ENCODE peak calls at places on chromosome 17, in nine cellular contexts. L is fibroblast of lung, U is natural killer cell, T is astrocyte of the spinal cord, M is testis, Q is dorsolateral prefrontal cortex, I is AG04450, S is OCI-LY7, G is kidney epithelial cell. Z is an unnamed sample.

GRCh38 chr17:46141645-46142044 is 51.6 kb downstream of the KANSL1 start:
- DNase-seq in Q (no peak), G (no peak), U (no peak), L (no peak), T (no peak), M (no peak), I (no peak), S (no peak), Z (no peak)

GRCh38 chr17:16250635-16251034 is 33.6 kb downstream of the PIGL start:
- DNase-seq in I (no peak), U (no peak), M (no peak), L (peak), G (no peak), S (no peak), T (peak), Q (no peak), Z (no peak)

GRCh38 chr17:32912218-32912897 is 15.6 kb upstream of the TMEM98 start:
- DNase-seq in S (no peak), I (peak), G (peak), L (peak), M (peak), Q (no peak), T (peak), U (no peak), Z (no peak)

GRCh38 chr17:18946536-18946935 is 5.4 kb upstream of the SLC5A10 start:
- DNase-seq in I (no peak), M (no peak), S (no peak), L (peak), Q (no peak), U (no peak), G (no peak), T (no peak), Z (no peak)

GRCh38 chr17:2954898-2955445 is 108.4 kb downstream of the OR1D5 start:
- DNase-seq in L (peak), G (peak), I (peak), M (no peak), S (peak), U (peak), Q (no peak), T (peak), Z (no peak)

GRCh38 chr17:65230040-65230439 is 92.9 kb downstream of the RGS9 start:
- DNase-seq in S (peak), I (no peak), L (no peak), G (no peak), T (no peak), M (no peak), Q (no peak), U (no peak), Z (no peak)

GRCh38 chr17:12320286-12320685 is 299.6 kb downstream of the MAP2K4 start:
- DNase-seq in S (no peak), U (no peak), T (peak), Q (no peak), L (no peak), G (no peak), M (no peak), I (peak), Z (no peak)

GRCh38 chr17:41307647-41308046 is 1.5 kb downstream of the KRTAP16-1 start:
- DNase-seq in S (no peak), L (peak), I (no peak), U (no peak), G (peak), Q (no peak), M (no peak), T (peak), Z (no peak)

GRCh38 chr17:47905221-47905733 is 9.2 kb downstream of the SP2 start:
- DNase-seq in S (no peak), T (peak), L (peak), M (peak), I (peak), Q (peak), U (no peak), G (no peak), Z (no peak)

GRCh38 chr17:80354381-80354780 is 60.6 kb upstream of the ENDOV start:
- DNase-seq in I (no peak), L (no peak), S (no peak), U (no peak), G (no peak), M (no peak), Q (no peak), T (no peak), Z (no peak)

GRCh38 chr17:17671369-17672119 is 9.7 kb upstream of the RAI1 start:
- DNase-seq in Q (no peak), L (peak), U (no peak), I (no peak), T (no peak), S (no peak), M (no peak), G (no peak), Z (no peak)

GRCh38 chr17:80501739-80502577 is 25.6 kb upstream of the NPTX1 start:
- DNase-seq in T (peak), Q (no peak), L (peak), I (no peak), U (no peak), M (no peak), S (no peak), G (peak), Z (no peak)

GRCh38 chr17:76152580-76152979 is 11.5 kb upstream of the FOXJ1 start:
- DNase-seq in Q (no peak), G (no peak), U (no peak), L (no peak), M (no peak), S (no peak), I (no peak), T (no peak), Z (no peak)
- TF ChIP-seq CTCF in Q (no peak), G (no peak), U (no peak), L (no peak), M (no peak), S (no peak), I (no peak), T (no peak), Z (no peak)

DNA sequence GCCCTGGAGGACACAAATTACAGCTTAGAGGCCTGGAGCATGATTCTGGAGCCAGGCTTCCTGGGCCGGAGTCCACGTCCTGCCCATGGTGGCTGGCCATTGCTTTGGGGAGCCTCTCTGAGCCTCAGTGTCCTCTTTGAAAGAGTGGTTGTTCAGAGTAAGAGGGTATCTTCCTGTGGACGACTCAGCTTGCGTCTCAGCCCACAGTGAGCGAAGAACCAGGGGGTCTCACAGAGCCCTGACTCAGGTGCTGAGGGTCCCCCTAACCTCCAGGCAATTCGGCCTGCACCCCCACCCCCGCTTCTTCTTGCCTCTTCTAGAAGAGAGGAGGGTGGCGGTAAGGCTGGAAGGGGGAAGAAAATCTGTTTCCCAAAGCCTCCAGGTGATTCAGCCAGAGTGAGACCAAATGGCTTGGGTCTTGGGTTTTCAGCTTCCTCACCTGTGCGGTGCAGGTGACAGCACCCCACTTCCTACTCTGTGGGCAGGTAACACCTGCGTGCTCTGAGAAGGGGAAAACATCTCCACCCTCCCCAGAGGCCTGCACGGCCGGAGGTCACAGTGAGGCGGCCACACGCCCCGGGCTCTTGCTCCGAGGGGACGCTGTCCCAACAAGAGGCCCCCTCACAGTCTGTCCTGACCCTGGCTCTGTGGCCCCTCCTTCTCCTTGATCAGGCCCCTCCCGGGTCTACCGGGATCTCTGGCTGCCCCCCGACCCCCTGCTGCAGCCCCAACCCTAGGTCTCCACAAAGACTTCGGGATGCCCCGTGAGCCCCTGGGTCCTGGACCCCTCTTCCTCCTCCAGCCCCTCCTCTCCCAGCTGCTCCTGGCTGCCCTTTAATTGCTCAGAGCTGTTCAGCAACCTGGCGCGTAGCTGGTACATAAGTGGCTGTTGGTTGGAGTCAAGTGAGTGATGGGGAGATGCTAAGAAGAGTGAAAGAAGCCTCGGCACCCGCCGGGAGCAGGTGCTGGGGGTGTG is 119.2 kb downstream of the METRNL start:
- DNase-seq in L (no peak), U (peak), I (no peak), Q (no peak), S (peak), M (peak), G (no peak), T (no peak), Z (no peak)
- TF ChIP-seq CTCF in L (no peak), U (no peak), I (no peak), Q (no peak), S (no peak), M (no peak), G (no peak), T (no peak), Z (no peak)

GRCh38 chr17:56629450-56630187 is 36.1 kb downstream of the NOG start:
- DNase-seq in Q (no peak), T (peak), L (peak), I (peak), G (no peak), S (no peak), M (no peak), U (no peak), Z (no peak)
- TF ChIP-seq CTCF in Q (no peak), T (peak), L (peak), I (peak), G (peak), S (peak), M (no peak), U (no peak), Z (no peak)

DNA sequence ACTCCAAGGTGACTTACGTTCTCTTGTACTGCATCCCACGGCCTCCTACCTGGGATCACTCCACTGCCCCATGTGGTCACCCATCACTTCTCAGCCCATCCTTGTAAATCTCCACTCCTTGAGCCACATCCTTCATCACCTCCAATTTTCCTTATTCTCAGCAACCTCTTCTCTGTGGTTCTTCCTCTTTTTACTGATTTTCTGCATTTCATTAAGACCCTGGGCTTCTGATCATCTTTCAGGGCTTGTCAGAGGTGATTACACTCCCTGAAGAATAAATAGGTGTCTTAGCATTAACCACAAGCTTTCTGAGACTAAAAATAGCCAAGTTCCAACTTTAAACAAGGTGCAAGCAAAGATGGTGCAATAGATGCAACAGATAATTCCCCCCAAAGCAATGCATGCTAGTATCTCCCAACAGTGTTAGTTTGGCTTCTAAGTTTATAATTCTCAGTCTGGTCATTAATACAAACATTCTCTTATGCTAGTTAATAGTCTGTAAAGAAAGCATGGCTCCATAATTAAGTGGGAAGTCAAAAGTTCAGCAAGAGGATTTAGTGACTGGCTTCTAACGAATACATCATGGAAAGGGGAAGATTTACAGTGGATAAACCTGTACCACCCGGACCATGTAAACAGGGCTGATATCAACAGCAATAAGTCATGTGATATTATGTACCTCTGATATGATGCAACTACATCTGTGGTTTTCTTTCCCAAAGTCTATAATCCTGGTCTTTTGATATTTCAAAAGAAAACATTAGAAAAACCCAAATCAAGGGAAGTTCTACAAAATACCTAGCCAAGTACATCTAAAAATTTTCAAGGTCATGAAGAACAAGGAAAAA is 47.4 kb upstream of the FOXJ1 start:
- DNase-seq in S (no peak), G (no peak), M (no peak), I (no peak), L (no peak), Q (no peak), T (no peak), U (no peak), Z (no peak)
- TF ChIP-seq CTCF in S (peak), G (no peak), M (no peak), I (no peak), L (no peak), Q (no peak), T (no peak), U (no peak), Z (no peak)

DNA sequence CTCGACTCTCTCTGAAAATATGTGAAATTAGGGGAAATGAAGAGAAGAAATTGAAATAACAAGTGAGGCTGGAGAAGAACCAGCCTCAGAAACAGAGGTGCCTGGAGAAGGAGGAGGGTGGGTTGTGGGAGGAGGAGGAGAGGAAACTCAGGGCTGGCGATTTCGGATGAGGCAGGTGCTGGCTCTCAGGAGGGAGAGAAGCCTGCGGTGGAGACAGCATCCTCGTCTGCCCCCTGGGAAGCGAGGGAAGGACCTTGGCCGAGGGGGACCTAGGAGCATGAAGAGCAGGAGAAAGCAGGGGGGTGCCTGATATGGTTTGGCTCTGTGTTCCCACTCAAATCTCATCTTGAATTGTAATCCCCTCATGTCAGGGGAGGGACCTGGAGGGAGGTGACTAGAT is 264.7 kb upstream of the TNRC6C start:
- DNase-seq in L (no peak), U (no peak), T (no peak), G (no peak), S (no peak), I (no peak), Q (no peak), M (no peak), Z (no peak)
- TF ChIP-seq CTCF in L (no peak), U (no peak), T (no peak), G (no peak), S (no peak), I (no peak), Q (no peak), M (no peak), Z (no peak)

Z was measured in GM10248.